ENCODE peak calls at places on chromosome 15, in seven cellular contexts. V, I, P, Q, X, G and O are unnamed samples.

GRCh38 chr15:80747317-80748053 is 31.7 kb upstream of the CEMIP start:
- DNase-seq in V (no peak), X (peak; percentile 28), P (no peak), Q (no peak), I (no peak), G (no peak), O (no peak)

GRCh38 chr15:66951976-66952375 is 113.4 kb upstream of the SMAD3 start:
- DNase-seq in P (no peak), V (no peak), Q (no peak), X (no peak), G (no peak), I (no peak), O (no peak)

GRCh38 chr15:98753726-98754125 is 105.4 kb downstream of the IGF1R start:
- DNase-seq in V (no peak), G (no peak), X (no peak), I (no peak), P (no peak), Q (peak; percentile 19), O (no peak)

GRCh38 chr15:29747837-29748417 is 74.3 kb downstream of the TJP1 start:
- DNase-seq in V (no peak), X (no peak), Q (peak; percentile 33), I (no peak), P (no peak), G (no peak), O (no peak)

GRCh38 chr15:50880651-50881114 is 27.8 kb upstream of the AP4E1 start:
- DNase-seq in X (no peak), I (peak; percentile 43), G (no peak), Q (peak; percentile 77), P (no peak), V (no peak), O (no peak)

GRCh38 chr15:64193971-64194370 is 31.1 kb upstream of the PPIB start:
- DNase-seq in G (no peak), P (no peak), Q (no peak), I (no peak), V (no peak), X (no peak), O (no peak)

GRCh38 chr15:66997212-66997611 is 68.2 kb upstream of the SMAD3 start:
- DNase-seq in G (no peak), I (peak; percentile 42), Q (peak; percentile 28), X (no peak), P (no peak), V (peak; percentile 20), O (no peak)

GRCh38 chr15:27850050-27850449 is 249.1 kb downstream of the OCA2 start:
- DNase-seq in P (no peak), V (no peak), X (no peak), I (no peak), Q (no peak), G (no peak), O (no peak)

GRCh38 chr15:23566070-23567050 is 886 bp downstream of the MKRN3 start:
- DNase-seq in G (no peak), P (no peak), Q (peak; percentile 64), V (no peak), I (no peak), X (no peak), O (no peak)

GRCh38 chr15:98937413-98938104 is 70.0 kb downstream of the PGPEP1L start:
- DNase-seq in X (no peak), P (no peak), G (no peak), I (no peak), V (no peak), Q (no peak), O (no peak)

GRCh38 chr15:85403745-85404144 is 23.3 kb downstream of the AKAP13 start:
- DNase-seq in Q (peak; percentile 64), P (no peak), X (no peak), I (no peak), V (no peak), G (peak; percentile 45), O (no peak)

DNA sequence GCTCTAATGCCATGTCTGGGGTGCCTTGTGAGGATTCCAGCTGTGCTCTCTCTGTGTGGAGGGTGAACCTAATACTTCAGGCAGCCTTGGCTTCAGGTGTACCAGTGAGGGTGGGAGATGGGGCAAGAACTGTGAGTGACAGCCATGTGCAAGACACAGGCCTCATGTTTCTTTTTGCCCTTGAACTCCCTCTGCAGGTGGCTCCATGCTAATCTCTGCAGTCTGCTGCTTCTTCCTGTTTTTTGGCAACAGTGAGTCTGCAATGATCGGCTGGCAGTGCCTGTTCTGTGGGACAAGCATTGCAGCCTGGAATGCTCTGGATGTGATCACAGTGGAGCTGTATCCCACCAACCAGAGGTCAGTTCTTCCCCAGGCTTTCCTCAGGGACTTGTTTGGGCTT is 189.3 kb downstream of the SV2B start:
- DNase-seq in I (no peak), Q (no peak), X (no peak), P (no peak), V (no peak), G (no peak), O (no peak)
- TF ChIP-seq CTCF in I (no peak), Q (no peak), X (no peak), P (peak; percentile 25), V (no peak), G (no peak), O (no peak)

DNA sequence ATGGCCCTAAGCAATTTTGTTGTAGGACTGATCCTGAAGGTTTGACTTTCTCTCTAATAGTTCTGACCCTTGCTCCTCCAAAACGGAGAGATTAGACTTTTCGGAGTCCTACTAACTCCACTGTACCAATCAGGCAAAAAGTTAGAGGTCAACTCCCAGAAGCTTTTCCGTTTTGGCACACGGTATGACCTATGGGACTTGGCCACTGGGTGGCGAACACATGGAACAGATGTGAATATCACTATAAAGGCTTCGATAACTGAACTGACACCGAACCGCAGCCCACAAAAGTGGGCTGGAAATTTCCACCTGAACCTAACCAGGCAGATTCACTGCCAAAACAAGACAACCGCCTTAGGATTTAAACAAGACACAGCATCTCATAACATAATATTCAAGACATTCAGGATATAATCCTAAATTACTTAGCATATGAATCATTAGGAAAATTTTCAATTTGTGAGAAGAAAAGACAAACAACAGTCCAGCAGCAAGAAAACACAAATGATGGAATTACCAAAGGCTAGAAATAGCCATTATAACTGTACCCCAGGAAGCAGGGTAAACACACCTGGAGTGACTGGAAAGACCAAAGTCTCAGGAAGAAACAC is 12.2 kb upstream of the TM2D3 start:
- DNase-seq in X (no peak), G (no peak), I (no peak), V (no peak), Q (peak; percentile 31), P (no peak), O (no peak)
- TF ChIP-seq CTCF in X (no peak), G (no peak), I (peak; percentile 29), V (peak; percentile 18), Q (peak; percentile 52), P (peak; percentile 41), O (no peak)

GRCh38 chr15:37682304-37682703 is 252.1 kb upstream of the TMCO5A start:
- DNase-seq in V (no peak), G (no peak), X (no peak), I (no peak), Q (peak; percentile 24), P (no peak), O (no peak)
- TF ChIP-seq CTCF in V (peak; percentile 28), G (no peak), X (no peak), I (peak; percentile 38), Q (peak; percentile 33), P (no peak), O (no peak)

GRCh38 chr15:71485094-71485693 is 325.2 kb upstream of the NR2E3 start:
- DNase-seq in Q (no peak), I (no peak), V (no peak), P (no peak), G (no peak), X (no peak), O (no peak)
- TF ChIP-seq CTCF in Q (peak; percentile 55), I (peak; percentile 38), V (peak; percentile 72), P (peak; percentile 31), G (peak; percentile 9), X (peak; percentile 26), O (no peak)